ENCODE peak calls at places on chromosomes 1 and 21, in eight cellular contexts. One of them, this sample, is unnamed.

GRCh38 chr1:43058545-43059360 is 100.1 kb upstream of the SLC2A1 start:
- DNase-seq in stomach: no peak
- DNase-seq in Peyer's patch: no peak
- DNase-seq in vagina: peak; percentile 70
- DNase-seq in IMR-90: peak; percentile 68
- DNase-seq in HCT116: no peak
- DNase-seq in testis: no peak
- DNase-seq in adrenal gland: no peak
- DNase-seq in this sample: no peak

GRCh38 chr1:193335797-193336428 is 149.5 kb upstream of the B3GALT2 start:
- DNase-seq in testis: no peak
- DNase-seq in vagina: no peak
- DNase-seq in Peyer's patch: no peak
- DNase-seq in HCT116: no peak
- DNase-seq in stomach: no peak
- DNase-seq in IMR-90: peak; percentile 77
- DNase-seq in adrenal gland: no peak
- DNase-seq in this sample: no peak

GRCh38 chr1:41764608-41765007 is 154.1 kb downstream of the HIVEP3 start:
- DNase-seq in Peyer's patch: no peak
- DNase-seq in adrenal gland: no peak
- DNase-seq in stomach: no peak
- DNase-seq in HCT116: no peak
- DNase-seq in IMR-90: no peak
- DNase-seq in vagina: no peak
- DNase-seq in testis: no peak
- DNase-seq in this sample: no peak

GRCh38 chr1:90204780-90205179 is 209.9 kb downstream of the ZNF326 start:
- DNase-seq in vagina: no peak
- DNase-seq in Peyer's patch: no peak
- DNase-seq in adrenal gland: no peak
- DNase-seq in stomach: no peak
- DNase-seq in IMR-90: no peak
- DNase-seq in testis: no peak
- DNase-seq in HCT116: no peak
- DNase-seq in this sample: no peak

GRCh38 chr1:29105822-29106221 is 17.9 kb downstream of the TMEM200B start:
- DNase-seq in IMR-90: peak; percentile 15
- DNase-seq in adrenal gland: no peak
- DNase-seq in stomach: no peak
- DNase-seq in vagina: no peak
- DNase-seq in testis: no peak
- DNase-seq in HCT116: no peak
- DNase-seq in Peyer's patch: no peak
- DNase-seq in this sample: no peak

GRCh38 chr1:24921938-24922662 is 8.0 kb downstream of the RUNX3 start:
- DNase-seq in HCT116: no peak
- DNase-seq in vagina: no peak
- DNase-seq in testis: no peak
- DNase-seq in stomach: no peak
- DNase-seq in IMR-90: no peak
- DNase-seq in Peyer's patch: no peak
- DNase-seq in adrenal gland: no peak
- DNase-seq in this sample: no peak

GRCh38 chr1:57489342-57490036 is 65.6 kb upstream of the DAB1 start:
- DNase-seq in HCT116: no peak
- DNase-seq in IMR-90: peak; percentile 91
- DNase-seq in Peyer's patch: no peak
- DNase-seq in testis: no peak
- DNase-seq in vagina: no peak
- DNase-seq in adrenal gland: no peak
- DNase-seq in stomach: no peak
- DNase-seq in this sample: no peak

GRCh38 chr1:219209578-219209977 is 35.9 kb downstream of the LYPLAL1 start:
- DNase-seq in vagina: no peak
- DNase-seq in HCT116: no peak
- DNase-seq in Peyer's patch: no peak
- DNase-seq in IMR-90: no peak
- DNase-seq in testis: no peak
- DNase-seq in stomach: no peak
- DNase-seq in adrenal gland: no peak
- DNase-seq in this sample: no peak

GRCh38 chr1:213884942-213885341 is 102.8 kb upstream of the PROX1 start:
- DNase-seq in vagina: no peak
- DNase-seq in testis: no peak
- DNase-seq in IMR-90: no peak
- DNase-seq in Peyer's patch: no peak
- DNase-seq in adrenal gland: no peak
- DNase-seq in HCT116: no peak
- DNase-seq in stomach: no peak
- DNase-seq in this sample: no peak

DNA sequence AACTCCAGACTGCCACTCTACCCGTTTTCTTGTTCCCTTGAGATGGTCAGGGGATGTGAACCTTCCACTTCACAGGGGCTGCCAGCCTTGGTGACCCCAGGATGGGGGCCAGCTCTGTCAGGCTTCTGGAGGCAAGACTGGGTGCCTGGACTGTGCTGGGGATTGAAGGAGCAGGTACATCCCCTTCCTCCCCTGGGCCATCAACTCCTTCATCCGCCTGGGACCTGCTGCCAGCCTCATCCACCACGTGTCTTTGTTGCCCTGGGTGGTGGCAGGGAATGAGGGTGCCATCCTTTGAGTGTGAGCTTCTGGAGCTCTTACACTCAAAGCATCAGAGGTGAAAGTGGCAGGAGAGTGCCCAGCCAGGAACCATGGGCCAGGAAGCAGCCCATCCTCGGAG is 139.6 kb downstream of the IGSF21 start:
- DNase-seq in adrenal gland: no peak
- DNase-seq in HCT116: no peak
- DNase-seq in IMR-90: no peak
- DNase-seq in vagina: no peak
- DNase-seq in stomach: no peak
- DNase-seq in Peyer's patch: no peak
- DNase-seq in testis: no peak
- DNase-seq in this sample: no peak
- TF ChIP-seq POLR2A in adrenal gland: no peak
- TF ChIP-seq POLR2A in HCT116: no peak
- TF ChIP-seq POLR2A in IMR-90: no peak
- TF ChIP-seq POLR2A in vagina: no peak
- TF ChIP-seq POLR2A in stomach: no peak
- TF ChIP-seq POLR2A in Peyer's patch: no peak
- TF ChIP-seq POLR2A in testis: no peak
- TF ChIP-seq POLR2A in this sample: no peak

GRCh38 chr21:17795084-17796036 is 23.8 kb downstream of the C21orf91 start:
- DNase-seq in Peyer's patch: no peak
- DNase-seq in adrenal gland: no peak
- DNase-seq in testis: no peak
- DNase-seq in vagina: no peak
- DNase-seq in HCT116: no peak
- DNase-seq in stomach: no peak
- DNase-seq in IMR-90: no peak
- DNase-seq in this sample: no peak

GRCh38 chr21:17794631-17795030 is 24.5 kb downstream of the C21orf91 start:
- DNase-seq in IMR-90: no peak
- DNase-seq in HCT116: no peak
- DNase-seq in Peyer's patch: no peak
- DNase-seq in testis: no peak
- DNase-seq in stomach: no peak
- DNase-seq in adrenal gland: no peak
- DNase-seq in vagina: no peak
- DNase-seq in this sample: no peak

GRCh38 chr21:17797967-17798366 is 21.2 kb downstream of the C21orf91 start:
- DNase-seq in Peyer's patch: no peak
- DNase-seq in HCT116: no peak
- DNase-seq in IMR-90: no peak
- DNase-seq in vagina: no peak
- DNase-seq in testis: no peak
- DNase-seq in stomach: no peak
- DNase-seq in adrenal gland: no peak
- DNase-seq in this sample: no peak

GRCh38 chr21:17796503-17796902 is 22.7 kb downstream of the C21orf91 start:
- DNase-seq in stomach: no peak
- DNase-seq in vagina: no peak
- DNase-seq in Peyer's patch: no peak
- DNase-seq in adrenal gland: no peak
- DNase-seq in IMR-90: no peak
- DNase-seq in HCT116: no peak
- DNase-seq in testis: no peak
- DNase-seq in this sample: no peak

DNA sequence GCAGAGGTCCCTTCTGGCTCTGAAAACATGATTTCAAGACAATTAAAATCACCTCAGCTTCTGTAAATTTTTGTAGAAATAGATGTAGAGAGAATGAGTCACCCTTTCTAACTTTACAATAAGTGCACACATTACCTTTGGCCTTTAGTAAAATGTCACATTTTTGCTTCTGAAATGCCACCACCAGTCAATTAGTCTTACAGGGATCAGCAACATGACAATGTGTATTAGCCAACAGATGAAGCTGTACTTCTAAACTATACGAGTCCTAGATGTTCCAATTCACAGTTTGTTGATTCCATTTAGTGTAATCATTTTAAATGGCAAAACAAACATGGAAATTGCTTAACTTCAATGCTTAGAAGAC is 23.1 kb downstream of the C21orf91 start:
- DNase-seq in HCT116: no peak
- DNase-seq in stomach: no peak
- DNase-seq in IMR-90: no peak
- DNase-seq in Peyer's patch: no peak
- DNase-seq in vagina: no peak
- DNase-seq in adrenal gland: no peak
- DNase-seq in testis: no peak
- DNase-seq in this sample: no peak
- H3K27ac ChIP-seq in HCT116: no peak overlapping the region
- H3K27ac ChIP-seq in stomach: peak overlapping the region; percentile 74
- H3K27ac ChIP-seq in IMR-90: no peak overlapping the region
- H3K27ac ChIP-seq in Peyer's patch: no peak overlapping the region
- H3K27ac ChIP-seq in vagina: peak overlapping the region; percentile 10
- H3K27ac ChIP-seq in adrenal gland: no peak overlapping the region
- H3K27ac ChIP-seq in testis: no peak overlapping the region
- H3K27ac ChIP-seq in this sample: no peak overlapping the region

DNA sequence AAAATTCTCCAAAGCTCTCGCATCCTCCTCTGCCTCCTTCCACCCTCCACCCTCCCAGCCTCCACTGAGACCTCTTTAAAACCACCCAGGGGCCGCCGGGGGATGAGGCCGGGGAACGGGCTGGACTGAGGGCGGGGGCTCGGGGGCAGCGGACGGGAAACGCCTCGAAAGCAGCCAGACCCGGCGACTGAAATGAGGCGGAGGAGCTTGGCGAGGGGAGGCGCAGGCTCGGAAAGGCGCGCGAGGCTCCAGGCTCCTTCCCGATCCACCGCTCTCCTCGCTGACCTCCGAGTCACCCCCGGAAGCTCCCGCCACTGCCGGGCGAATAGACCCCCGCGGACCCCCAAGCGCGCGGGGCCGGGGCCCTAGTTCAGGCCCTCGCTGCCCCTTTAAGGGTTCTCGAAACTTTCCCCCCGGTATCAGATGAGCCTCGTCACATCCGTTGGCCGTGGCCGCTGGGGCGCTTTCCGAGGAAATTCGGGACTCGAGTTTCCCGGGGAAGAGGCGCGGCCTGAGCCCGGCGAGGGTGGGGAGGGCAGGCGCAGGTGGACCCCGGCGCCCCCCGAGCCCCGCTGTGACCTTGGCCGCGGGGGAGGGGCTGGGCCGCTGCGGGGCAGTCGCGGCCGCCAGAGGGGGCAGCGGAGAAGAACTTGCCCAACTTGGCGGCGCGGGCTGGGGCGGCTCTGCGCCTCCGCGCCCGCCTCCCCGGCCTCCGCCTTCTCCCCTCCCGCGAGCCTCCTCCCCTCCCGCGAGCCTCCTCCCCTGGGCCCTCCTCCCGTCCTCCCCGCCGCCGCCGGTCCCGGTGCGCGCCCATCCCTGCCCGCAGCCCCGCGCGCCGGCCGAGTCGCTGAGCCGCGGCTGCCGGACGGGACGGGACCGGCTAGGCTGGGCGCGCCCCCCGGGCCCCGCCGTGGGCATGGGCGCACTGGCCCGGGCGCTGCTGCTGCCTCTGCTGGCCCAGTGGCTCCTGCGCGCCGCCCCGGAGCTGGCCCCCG is at the start of gene BACE2:
- DNase-seq in stomach: peak; percentile 86
- DNase-seq in HCT116: no peak
- DNase-seq in testis: peak; percentile 80
- DNase-seq in adrenal gland: peak; percentile 72
- DNase-seq in IMR-90: peak; percentile 68
- DNase-seq in Peyer's patch: peak; percentile 43
- DNase-seq in vagina: no peak
- DNase-seq in this sample: peak; percentile 71
- TF ChIP-seq POLR2A in stomach: no peak
- TF ChIP-seq POLR2A in HCT116: no peak
- TF ChIP-seq POLR2A in testis: no peak
- TF ChIP-seq POLR2A in adrenal gland: peak; percentile 31
- TF ChIP-seq POLR2A in IMR-90: peak; percentile 30
- TF ChIP-seq POLR2A in Peyer's patch: peak; percentile 65
- TF ChIP-seq POLR2A in vagina: peak; percentile 33
- TF ChIP-seq POLR2A in this sample: peak; percentile 48

GRCh38 chr1:150877220-150877516 is 769 bp upstream of the ARNT start:
- DNase-seq in vagina: no peak
- DNase-seq in Peyer's patch: no peak
- DNase-seq in adrenal gland: no peak
- DNase-seq in testis: no peak
- DNase-seq in HCT116: no peak
- DNase-seq in IMR-90: no peak
- DNase-seq in stomach: no peak
- DNase-seq in this sample: no peak
- H3K27ac ChIP-seq in vagina: peak overlapping the region; percentile 97
- H3K27ac ChIP-seq in Peyer's patch: peak overlapping the region; percentile 88
- H3K27ac ChIP-seq in adrenal gland: peak overlapping the region; percentile 95
- H3K27ac ChIP-seq in testis: peak overlapping the region; percentile 100
- H3K27ac ChIP-seq in HCT116: peak overlapping the region; percentile 62
- H3K27ac ChIP-seq in IMR-90: peak overlapping the region; percentile 5
- H3K27ac ChIP-seq in stomach: peak overlapping the region; percentile 98
- H3K27ac ChIP-seq in this sample: peak overlapping the region; percentile 98

GRCh38 chr1:16078925-16079656 is 5.6 kb upstream of the FAM131C start:
- DNase-seq in stomach: peak; percentile 85
- DNase-seq in adrenal gland: peak; percentile 89
- DNase-seq in IMR-90: peak; percentile 60
- DNase-seq in vagina: no peak
- DNase-seq in HCT116: no peak
- DNase-seq in Peyer's patch: peak; percentile 69
- DNase-seq in testis: peak; percentile 89
- DNase-seq in this sample: peak; percentile 89
- TF ChIP-seq POLR2A in stomach: no peak
- TF ChIP-seq POLR2A in adrenal gland: no peak
- TF ChIP-seq POLR2A in IMR-90: peak; percentile 50
- TF ChIP-seq POLR2A in vagina: no peak
- TF ChIP-seq POLR2A in HCT116: no peak
- TF ChIP-seq POLR2A in Peyer's patch: no peak
- TF ChIP-seq POLR2A in testis: no peak
- TF ChIP-seq POLR2A in this sample: no peak